ENCODE peak calls at places on chromosome 3, in eight cellular contexts. One of them, this sample, is unnamed.

GRCh38 chr3:116339441-116340028 is 105.8 kb downstream of the LSAMP start:
- DNase-seq in MCF 10A: no peak
- DNase-seq in naive thymus-derived CD8-positive, alpha-beta T cell: no peak
- DNase-seq in cardiac muscle cell: no peak
- DNase-seq in NCI-H1092: no peak
- DNase-seq in HEK293T: no peak
- DNase-seq in GM12891: no peak
- DNase-seq in activated CD4-positive, alpha-beta T cell treated with anti-CD3 and anti-CD28 coated beads for 24 hours: no peak
- DNase-seq in this sample: no peak

GRCh38 chr3:69294014-69294771 is 91.7 kb downstream of the FRMD4B start:
- DNase-seq in MCF 10A: peak; percentile 72
- DNase-seq in naive thymus-derived CD8-positive, alpha-beta T cell: no peak
- DNase-seq in cardiac muscle cell: peak; percentile 47
- DNase-seq in NCI-H1092: no peak
- DNase-seq in HEK293T: no peak
- DNase-seq in GM12891: no peak
- DNase-seq in activated CD4-positive, alpha-beta T cell treated with anti-CD3 and anti-CD28 coated beads for 24 hours: no peak
- DNase-seq in this sample: no peak

GRCh38 chr3:15557511-15557946 is 36.0 kb upstream of the COLQ start:
- DNase-seq in MCF 10A: peak; percentile 82
- DNase-seq in naive thymus-derived CD8-positive, alpha-beta T cell: no peak
- DNase-seq in cardiac muscle cell: peak; percentile 59
- DNase-seq in NCI-H1092: peak; percentile 22
- DNase-seq in HEK293T: peak; percentile 56
- DNase-seq in GM12891: peak; percentile 13
- DNase-seq in activated CD4-positive, alpha-beta T cell treated with anti-CD3 and anti-CD28 coated beads for 24 hours: peak; percentile 19
- DNase-seq in this sample: peak; percentile 11

GRCh38 chr3:99799420-99799819 is 18.2 kb upstream of the CMSS1 start:
- DNase-seq in MCF 10A: no peak
- DNase-seq in naive thymus-derived CD8-positive, alpha-beta T cell: no peak
- DNase-seq in cardiac muscle cell: no peak
- DNase-seq in NCI-H1092: no peak
- DNase-seq in HEK293T: no peak
- DNase-seq in GM12891: no peak
- DNase-seq in activated CD4-positive, alpha-beta T cell treated with anti-CD3 and anti-CD28 coated beads for 24 hours: no peak
- DNase-seq in this sample: no peak

GRCh38 chr3:57556459-57557087 is 499 bp downstream of the PDE12 start:
- DNase-seq in MCF 10A: no peak
- DNase-seq in naive thymus-derived CD8-positive, alpha-beta T cell: peak; percentile 24
- DNase-seq in cardiac muscle cell: peak; percentile 27
- DNase-seq in NCI-H1092: no peak
- DNase-seq in HEK293T: peak; percentile 26
- DNase-seq in GM12891: no peak
- DNase-seq in activated CD4-positive, alpha-beta T cell treated with anti-CD3 and anti-CD28 coated beads for 24 hours: peak; percentile 17
- DNase-seq in this sample: peak; percentile 8

GRCh38 chr3:129549805-129550204 is 6.8 kb downstream of the H1-8 start:
- DNase-seq in MCF 10A: no peak
- DNase-seq in naive thymus-derived CD8-positive, alpha-beta T cell: no peak
- DNase-seq in cardiac muscle cell: no peak
- DNase-seq in NCI-H1092: peak; percentile 3
- DNase-seq in HEK293T: no peak
- DNase-seq in GM12891: no peak
- DNase-seq in activated CD4-positive, alpha-beta T cell treated with anti-CD3 and anti-CD28 coated beads for 24 hours: no peak
- DNase-seq in this sample: no peak

GRCh38 chr3:129944709-129945108 is 29.8 kb upstream of the TRH start:
- DNase-seq in MCF 10A: no peak
- DNase-seq in naive thymus-derived CD8-positive, alpha-beta T cell: no peak
- DNase-seq in cardiac muscle cell: no peak
- DNase-seq in NCI-H1092: no peak
- DNase-seq in HEK293T: no peak
- DNase-seq in GM12891: no peak
- DNase-seq in activated CD4-positive, alpha-beta T cell treated with anti-CD3 and anti-CD28 coated beads for 24 hours: no peak
- DNase-seq in this sample: no peak

GRCh38 chr3:69090021-69090420 is 5.3 kb downstream of the ARL6IP5 start:
- DNase-seq in MCF 10A: peak; percentile 71
- DNase-seq in naive thymus-derived CD8-positive, alpha-beta T cell: no peak
- DNase-seq in cardiac muscle cell: no peak
- DNase-seq in NCI-H1092: no peak
- DNase-seq in HEK293T: no peak
- DNase-seq in GM12891: no peak
- DNase-seq in activated CD4-positive, alpha-beta T cell treated with anti-CD3 and anti-CD28 coated beads for 24 hours: no peak
- DNase-seq in this sample: no peak

GRCh38 chr3:120173056-120173675 is 78.9 kb upstream of the GSK3B start:
- DNase-seq in MCF 10A: no peak
- DNase-seq in naive thymus-derived CD8-positive, alpha-beta T cell: no peak
- DNase-seq in cardiac muscle cell: no peak
- DNase-seq in NCI-H1092: no peak
- DNase-seq in HEK293T: no peak
- DNase-seq in GM12891: no peak
- DNase-seq in activated CD4-positive, alpha-beta T cell treated with anti-CD3 and anti-CD28 coated beads for 24 hours: no peak
- DNase-seq in this sample: no peak

GRCh38 chr3:76824658-76825310 is 215.1 kb upstream of the ROBO2 start:
- DNase-seq in MCF 10A: no peak
- DNase-seq in naive thymus-derived CD8-positive, alpha-beta T cell: no peak
- DNase-seq in cardiac muscle cell: no peak
- DNase-seq in NCI-H1092: no peak
- DNase-seq in HEK293T: no peak
- DNase-seq in GM12891: no peak
- DNase-seq in activated CD4-positive, alpha-beta T cell treated with anti-CD3 and anti-CD28 coated beads for 24 hours: no peak
- DNase-seq in this sample: no peak

GRCh38 chr3:112814256-112814655 is 32.4 kb downstream of the CD200R1L start:
- DNase-seq in MCF 10A: peak; percentile 58
- DNase-seq in naive thymus-derived CD8-positive, alpha-beta T cell: no peak
- DNase-seq in cardiac muscle cell: peak; percentile 59
- DNase-seq in NCI-H1092: no peak
- DNase-seq in HEK293T: no peak
- DNase-seq in GM12891: no peak
- DNase-seq in activated CD4-positive, alpha-beta T cell treated with anti-CD3 and anti-CD28 coated beads for 24 hours: no peak
- DNase-seq in this sample: no peak

GRCh38 chr3:58631742-58632141 is 34.8 kb downstream of the FAM3D start:
- DNase-seq in MCF 10A: no peak
- DNase-seq in naive thymus-derived CD8-positive, alpha-beta T cell: no peak
- DNase-seq in cardiac muscle cell: no peak
- DNase-seq in NCI-H1092: no peak
- DNase-seq in HEK293T: no peak
- DNase-seq in GM12891: no peak
- DNase-seq in activated CD4-positive, alpha-beta T cell treated with anti-CD3 and anti-CD28 coated beads for 24 hours: no peak
- DNase-seq in this sample: no peak

GRCh38 chr3:131081224-131081623 is 54.5 kb downstream of the NEK11 start:
- DNase-seq in MCF 10A: no peak
- DNase-seq in naive thymus-derived CD8-positive, alpha-beta T cell: no peak
- DNase-seq in cardiac muscle cell: no peak
- DNase-seq in NCI-H1092: no peak
- DNase-seq in HEK293T: no peak
- DNase-seq in GM12891: no peak
- DNase-seq in activated CD4-positive, alpha-beta T cell treated with anti-CD3 and anti-CD28 coated beads for 24 hours: no peak
- DNase-seq in this sample: no peak

GRCh38 chr3:67648701-67649100 is 5.7 kb downstream of the SUCLG2 start:
- DNase-seq in MCF 10A: no peak
- DNase-seq in naive thymus-derived CD8-positive, alpha-beta T cell: no peak
- DNase-seq in cardiac muscle cell: no peak
- DNase-seq in NCI-H1092: no peak
- DNase-seq in HEK293T: no peak
- DNase-seq in GM12891: no peak
- DNase-seq in activated CD4-positive, alpha-beta T cell treated with anti-CD3 and anti-CD28 coated beads for 24 hours: no peak
- DNase-seq in this sample: no peak

GRCh38 chr3:24773798-24774197 is 279.1 kb upstream of the THRB start:
- DNase-seq in MCF 10A: peak; percentile 72
- DNase-seq in naive thymus-derived CD8-positive, alpha-beta T cell: no peak
- DNase-seq in cardiac muscle cell: peak; percentile 84
- DNase-seq in NCI-H1092: peak; percentile 41
- DNase-seq in HEK293T: peak; percentile 59
- DNase-seq in GM12891: peak; percentile 5
- DNase-seq in activated CD4-positive, alpha-beta T cell treated with anti-CD3 and anti-CD28 coated beads for 24 hours: no peak
- DNase-seq in this sample: no peak

GRCh38 chr3:197836244-197836643 is 45.2 kb downstream of the LRCH3 start:
- DNase-seq in MCF 10A: no peak
- DNase-seq in naive thymus-derived CD8-positive, alpha-beta T cell: no peak
- DNase-seq in cardiac muscle cell: no peak
- DNase-seq in NCI-H1092: no peak
- DNase-seq in HEK293T: no peak
- DNase-seq in GM12891: no peak
- DNase-seq in activated CD4-positive, alpha-beta T cell treated with anti-CD3 and anti-CD28 coated beads for 24 hours: no peak
- DNase-seq in this sample: no peak

GRCh38 chr3:10738688-10739372 is 77.2 kb upstream of the SLC6A11 start:
- DNase-seq in MCF 10A: peak; percentile 62
- DNase-seq in naive thymus-derived CD8-positive, alpha-beta T cell: peak; percentile 64
- DNase-seq in cardiac muscle cell: peak; percentile 83
- DNase-seq in NCI-H1092: peak; percentile 60
- DNase-seq in HEK293T: peak; percentile 75
- DNase-seq in GM12891: peak; percentile 44
- DNase-seq in activated CD4-positive, alpha-beta T cell treated with anti-CD3 and anti-CD28 coated beads for 24 hours: peak; percentile 72
- DNase-seq in this sample: peak; percentile 66

GRCh38 chr3:128307781-128308469 is 154.6 kb downstream of the EEFSEC start:
- DNase-seq in MCF 10A: no peak
- DNase-seq in naive thymus-derived CD8-positive, alpha-beta T cell: no peak
- DNase-seq in cardiac muscle cell: no peak
- DNase-seq in NCI-H1092: no peak
- DNase-seq in HEK293T: no peak
- DNase-seq in GM12891: no peak
- DNase-seq in activated CD4-positive, alpha-beta T cell treated with anti-CD3 and anti-CD28 coated beads for 24 hours: no peak
- DNase-seq in this sample: no peak

GRCh38 chr3:41199866-41200668 is 762 bp downstream of the CTNNB1 start:
- DNase-seq in MCF 10A: peak; percentile 34
- DNase-seq in naive thymus-derived CD8-positive, alpha-beta T cell: peak; percentile 44
- DNase-seq in cardiac muscle cell: no peak
- DNase-seq in NCI-H1092: no peak
- DNase-seq in HEK293T: peak; percentile 26
- DNase-seq in GM12891: peak; percentile 36
- DNase-seq in activated CD4-positive, alpha-beta T cell treated with anti-CD3 and anti-CD28 coated beads for 24 hours: peak; percentile 26
- DNase-seq in this sample: peak; percentile 21

GRCh38 chr3:10263549-10264363 is 15.5 kb downstream of the TATDN2 start:
- DNase-seq in MCF 10A: peak; percentile 38
- DNase-seq in naive thymus-derived CD8-positive, alpha-beta T cell: peak; percentile 52
- DNase-seq in cardiac muscle cell: peak; percentile 70
- DNase-seq in NCI-H1092: no peak
- DNase-seq in HEK293T: peak; percentile 67
- DNase-seq in GM12891: no peak
- DNase-seq in activated CD4-positive, alpha-beta T cell treated with anti-CD3 and anti-CD28 coated beads for 24 hours: peak; percentile 66
- DNase-seq in this sample: peak; percentile 62

GRCh38 chr3:164940737-164941136 is 137.6 kb downstream of the SI start:
- DNase-seq in MCF 10A: peak; percentile 13
- DNase-seq in naive thymus-derived CD8-positive, alpha-beta T cell: no peak
- DNase-seq in cardiac muscle cell: no peak
- DNase-seq in NCI-H1092: no peak
- DNase-seq in HEK293T: no peak
- DNase-seq in GM12891: no peak
- DNase-seq in activated CD4-positive, alpha-beta T cell treated with anti-CD3 and anti-CD28 coated beads for 24 hours: no peak
- DNase-seq in this sample: no peak

GRCh38 chr3:54582424-54582823 is 345.4 kb downstream of the LRTM1 start:
- DNase-seq in MCF 10A: no peak
- DNase-seq in naive thymus-derived CD8-positive, alpha-beta T cell: no peak
- DNase-seq in cardiac muscle cell: no peak
- DNase-seq in NCI-H1092: no peak
- DNase-seq in HEK293T: no peak
- DNase-seq in GM12891: no peak
- DNase-seq in activated CD4-positive, alpha-beta T cell treated with anti-CD3 and anti-CD28 coated beads for 24 hours: no peak
- DNase-seq in this sample: no peak

GRCh38 chr3:128278761-128279593 is 125.7 kb downstream of the EEFSEC start:
- DNase-seq in MCF 10A: no peak
- DNase-seq in naive thymus-derived CD8-positive, alpha-beta T cell: no peak
- DNase-seq in cardiac muscle cell: peak; percentile 30
- DNase-seq in NCI-H1092: peak; percentile 48
- DNase-seq in HEK293T: no peak
- DNase-seq in GM12891: no peak
- DNase-seq in activated CD4-positive, alpha-beta T cell treated with anti-CD3 and anti-CD28 coated beads for 24 hours: no peak
- DNase-seq in this sample: no peak

GRCh38 chr3:86930831-86931230 is 60.1 kb downstream of the VGLL3 start:
- DNase-seq in MCF 10A: no peak
- DNase-seq in naive thymus-derived CD8-positive, alpha-beta T cell: no peak
- DNase-seq in cardiac muscle cell: no peak
- DNase-seq in NCI-H1092: no peak
- DNase-seq in HEK293T: no peak
- DNase-seq in GM12891: no peak
- DNase-seq in activated CD4-positive, alpha-beta T cell treated with anti-CD3 and anti-CD28 coated beads for 24 hours: no peak
- DNase-seq in this sample: no peak

GRCh38 chr3:96209703-96210102 is 604.7 kb upstream of the EPHA6 start:
- DNase-seq in MCF 10A: peak; percentile 81
- DNase-seq in naive thymus-derived CD8-positive, alpha-beta T cell: no peak
- DNase-seq in cardiac muscle cell: no peak
- DNase-seq in NCI-H1092: no peak
- DNase-seq in HEK293T: no peak
- DNase-seq in GM12891: no peak
- DNase-seq in activated CD4-positive, alpha-beta T cell treated with anti-CD3 and anti-CD28 coated beads for 24 hours: no peak
- DNase-seq in this sample: no peak

GRCh38 chr3:56753206-56753605 is 48.5 kb downstream of the ARHGEF3 start:
- DNase-seq in MCF 10A: peak; percentile 63
- DNase-seq in naive thymus-derived CD8-positive, alpha-beta T cell: no peak
- DNase-seq in cardiac muscle cell: no peak
- DNase-seq in NCI-H1092: no peak
- DNase-seq in HEK293T: no peak
- DNase-seq in GM12891: peak; percentile 29
- DNase-seq in activated CD4-positive, alpha-beta T cell treated with anti-CD3 and anti-CD28 coated beads for 24 hours: no peak
- DNase-seq in this sample: no peak

GRCh38 chr3:123586131-123586530 is 1.3 kb upstream of the HACD2 start:
- DNase-seq in MCF 10A: peak; percentile 83
- DNase-seq in naive thymus-derived CD8-positive, alpha-beta T cell: no peak
- DNase-seq in cardiac muscle cell: peak; percentile 58
- DNase-seq in NCI-H1092: peak; percentile 57
- DNase-seq in HEK293T: peak; percentile 44
- DNase-seq in GM12891: no peak
- DNase-seq in activated CD4-positive, alpha-beta T cell treated with anti-CD3 and anti-CD28 coated beads for 24 hours: peak; percentile 24
- DNase-seq in this sample: no peak

GRCh38 chr3:101240719-101241118 is 79.7 kb downstream of the IMPG2 start:
- DNase-seq in MCF 10A: no peak
- DNase-seq in naive thymus-derived CD8-positive, alpha-beta T cell: no peak
- DNase-seq in cardiac muscle cell: no peak
- DNase-seq in NCI-H1092: no peak
- DNase-seq in HEK293T: no peak
- DNase-seq in GM12891: no peak
- DNase-seq in activated CD4-positive, alpha-beta T cell treated with anti-CD3 and anti-CD28 coated beads for 24 hours: no peak
- DNase-seq in this sample: no peak

This sample was measured in stimulated activated CD4-positive, alpha-beta T cell treated with anti-CD3 and anti-CD28 coated beads, Interleukin-1b, Interleukin-23, amount 100 ng/mL, for 24 hours.